ENCODE peak calls at places on chromosome 10, in eight cellular contexts. B, V, C, G, Q, I, R and M are unnamed samples.
A peak's percentile ranks its signal among the peaks of the same experiment; 100 is the strongest.

GRCh38 chr10:64394744-64395143 is 873.5 kb downstream of the REEP3 start:
- DNase-seq in G (no peak), R (no peak), V (no peak), C (no peak), I (no peak), Q (no peak), B (no peak), M (no peak)

GRCh38 chr10:99467236-99467999 is 37.0 kb upstream of the GOT1 start:
- DNase-seq in B (no peak), G (no peak), V (no peak), R (no peak), Q (no peak), I (no peak), C (no peak), M (no peak)

GRCh38 chr10:87818505-87819273 is 663 bp upstream of the ATAD1 start:
- DNase-seq in R (peak; percentile 29), Q (no peak), B (peak; percentile 51), G (peak; percentile 30), V (peak; percentile 30), I (peak; percentile 25), C (no peak), M (peak; percentile 34)

GRCh38 chr10:77157248-77158019 is 480.2 kb downstream of the KCNMA1 start:
- DNase-seq in Q (no peak), V (no peak), C (no peak), R (no peak), G (no peak), B (no peak), I (no peak), M (no peak)

GRCh38 chr10:86757110-86757790 is 831 bp downstream of the BMPR1A start:
- DNase-seq in C (peak; percentile 45), V (peak; percentile 44), I (peak; percentile 60), B (peak; percentile 46), R (peak; percentile 66), G (peak; percentile 59), Q (peak; percentile 38), M (peak; percentile 66)

GRCh38 chr10:94205370-94205930 is 157.3 kb downstream of the NOC3L start:
- DNase-seq in Q (no peak), C (no peak), R (no peak), V (peak; percentile 30), I (no peak), G (no peak), B (no peak), M (no peak)

GRCh38 chr10:11516419-11516721 is 95.1 kb downstream of the USP6NL start:
- DNase-seq in I (no peak), V (no peak), R (no peak), B (no peak), C (no peak), G (no peak), Q (no peak), M (no peak)

GRCh38 chr10:88372881-88373592 is 210.1 kb downstream of the RNLS start:
- DNase-seq in G (no peak), V (no peak), I (no peak), C (no peak), R (no peak), Q (no peak), B (no peak), M (no peak)

GRCh38 chr10:470339-471003 is 219.0 kb downstream of the DIP2C start:
- DNase-seq in R (no peak), C (no peak), G (no peak), V (no peak), I (no peak), Q (no peak), B (peak; percentile 9), M (no peak)

GRCh38 chr10:102802920-102803534 is 34.2 kb downstream of the CYP17A1 start:
- DNase-seq in G (no peak), B (no peak), I (peak; percentile 62), R (peak; percentile 44), V (no peak), Q (peak; percentile 61), C (no peak), M (no peak)

GRCh38 chr10:46329690-46330016 is 42.9 kb downstream of the ANTXRL start:
- DNase-seq in R (no peak), Q (no peak), B (no peak), I (no peak), C (no peak), G (no peak), V (no peak), M (no peak)

DNA sequence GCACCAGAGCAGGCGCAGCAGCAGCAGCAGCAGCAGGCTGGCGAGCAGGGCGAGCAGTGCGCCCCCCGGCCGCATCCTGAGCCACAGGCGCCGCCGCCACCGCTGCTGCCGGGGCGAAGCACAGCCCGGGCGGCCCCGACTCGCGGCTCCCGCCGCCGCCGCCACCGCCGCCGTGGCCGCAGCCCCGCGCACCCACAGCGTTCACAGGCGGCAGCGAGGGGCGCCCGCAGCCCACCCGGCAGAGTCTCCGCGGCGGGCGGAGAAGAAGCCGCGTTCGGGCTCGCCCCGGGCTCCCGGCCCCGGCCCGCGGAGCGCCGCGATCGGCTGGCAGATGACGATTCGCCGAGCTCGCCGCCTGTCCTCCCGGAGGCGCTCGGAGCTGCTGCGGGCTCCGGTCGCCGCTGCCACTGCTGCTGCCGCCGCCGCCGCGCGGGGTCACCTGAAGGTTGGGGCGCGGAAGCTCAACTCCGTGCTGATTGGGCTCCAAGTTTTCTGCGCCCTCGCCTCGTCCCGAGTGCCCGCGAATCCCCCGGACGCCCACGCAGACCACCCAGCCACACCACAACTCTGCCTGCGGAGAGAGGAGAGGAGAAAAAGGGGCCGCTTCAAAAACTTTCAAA is at the start of gene ST8SIA6:
- DNase-seq in B (peak; percentile 77), Q (peak; percentile 21), G (peak; percentile 58), R (peak; percentile 30), I (no peak), V (peak; percentile 21), C (peak; percentile 62), M (peak; percentile 34)
- TF ChIP-seq POLR2A in B (no peak), Q (no peak), G (no peak), R (no peak), I (no peak), V (no peak), C (peak; percentile 37), M (no peak)

GRCh38 chr10:29028486-29028885 is 260.4 kb upstream of the LYZL1 start:
- DNase-seq in B (no peak), R (no peak), Q (no peak), G (no peak), V (no peak), I (no peak), C (no peak), M (no peak)

GRCh38 chr10:29023678-29024077 is 265.2 kb upstream of the LYZL1 start:
- DNase-seq in B (no peak), I (no peak), G (no peak), Q (no peak), R (no peak), C (no peak), V (no peak), M (no peak)

GRCh38 chr10:29022513-29022912 is 266.4 kb upstream of the LYZL1 start:
- DNase-seq in G (no peak), R (no peak), B (no peak), Q (no peak), I (no peak), V (no peak), C (no peak), M (no peak)

GRCh38 chr10:29026802-29027201 is 262.1 kb upstream of the LYZL1 start:
- DNase-seq in R (no peak), G (no peak), V (no peak), C (no peak), B (no peak), Q (no peak), I (no peak), M (no peak)

DNA sequence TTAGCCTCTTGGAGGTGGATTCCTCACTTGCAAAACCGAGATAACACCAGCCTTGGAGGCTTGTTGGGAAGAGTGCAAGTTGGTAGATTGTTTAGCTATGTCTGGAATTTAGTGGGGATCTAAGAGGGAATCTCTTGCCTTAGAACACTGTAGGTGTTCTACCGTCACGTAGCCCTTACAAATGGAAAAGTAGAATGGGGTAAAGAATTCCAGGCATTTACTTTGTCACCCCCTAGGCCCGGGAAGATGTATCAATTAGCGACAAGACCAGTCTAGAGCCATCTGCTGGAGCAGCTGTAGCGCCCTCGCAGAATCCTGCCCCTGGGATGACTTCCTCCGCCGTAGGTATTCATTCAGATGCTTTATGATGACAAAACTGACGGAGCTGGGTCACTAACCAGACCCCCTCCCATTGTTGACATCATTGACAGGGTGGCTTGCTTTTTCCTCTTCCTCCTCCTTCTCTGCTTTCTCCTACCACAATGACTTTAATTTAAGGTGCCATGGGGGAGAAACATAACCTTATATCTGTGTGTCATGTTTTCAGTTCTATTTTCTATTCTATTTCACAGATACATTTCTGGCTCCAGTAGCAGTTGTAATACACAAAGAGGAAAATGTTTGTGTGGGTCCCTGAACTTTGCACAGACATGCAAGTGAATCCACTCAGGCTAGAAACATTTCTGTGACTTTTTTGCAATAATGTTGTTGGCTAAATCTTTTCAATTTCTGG is 262.6 kb upstream of the LYZL1 start:
- DNase-seq in Q (no peak), C (no peak), B (no peak), I (no peak), R (no peak), V (no peak), G (no peak), M (no peak)
- TF ChIP-seq CTCF in Q (no peak), C (no peak), B (peak; percentile 8), I (no peak), R (no peak), V (no peak), G (no peak), M (no peak)

DNA sequence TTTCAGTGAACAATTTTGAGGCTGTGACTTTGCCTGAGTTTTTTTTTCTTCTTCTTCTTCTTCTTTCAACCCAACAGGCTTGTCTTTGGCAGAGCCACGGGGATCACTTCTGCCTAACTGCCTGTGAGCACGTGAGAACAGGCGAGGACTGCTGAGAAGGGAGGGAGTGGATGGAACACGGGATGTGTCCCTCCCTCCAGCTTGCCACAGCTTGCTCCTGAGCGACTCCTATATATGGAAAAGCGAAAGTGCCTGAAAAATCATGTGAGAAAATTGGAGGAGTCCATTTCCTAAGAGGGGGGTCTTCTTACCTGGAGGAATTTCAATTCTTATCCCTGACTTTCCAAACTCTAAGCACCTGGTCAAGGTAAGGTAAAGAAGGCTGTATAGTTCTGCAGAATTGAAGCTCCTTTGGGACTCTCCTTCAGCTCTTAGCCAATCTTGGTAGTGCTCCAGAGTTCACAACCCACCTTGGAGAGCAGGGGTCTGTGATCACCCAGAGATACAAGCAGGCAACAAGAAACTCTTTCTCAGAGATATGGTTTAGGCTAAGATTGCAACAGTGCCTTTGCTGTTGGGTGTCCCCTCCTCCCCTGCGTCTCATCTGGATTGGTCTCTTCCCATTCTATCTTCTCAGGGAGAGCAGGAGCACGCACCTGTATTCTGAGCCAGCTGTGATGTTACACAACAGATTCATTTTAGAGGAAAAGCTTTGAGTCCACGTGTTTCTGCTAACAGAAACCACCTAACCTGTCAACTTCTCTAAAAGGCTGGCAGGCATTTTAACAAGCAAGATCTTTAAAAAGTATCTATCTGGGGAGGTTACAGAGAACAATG is at the start of gene MAT1A:
- DNase-seq in Q (peak; percentile 73), V (peak; percentile 77), G (no peak), R (peak; percentile 46), C (no peak), B (peak; percentile 30), I (no peak), M (peak; percentile 77)
- TF ChIP-seq POLR2A in Q (no peak), V (peak; percentile 19), G (no peak), R (no peak), C (no peak), B (no peak), I (no peak), M (no peak)

DNA sequence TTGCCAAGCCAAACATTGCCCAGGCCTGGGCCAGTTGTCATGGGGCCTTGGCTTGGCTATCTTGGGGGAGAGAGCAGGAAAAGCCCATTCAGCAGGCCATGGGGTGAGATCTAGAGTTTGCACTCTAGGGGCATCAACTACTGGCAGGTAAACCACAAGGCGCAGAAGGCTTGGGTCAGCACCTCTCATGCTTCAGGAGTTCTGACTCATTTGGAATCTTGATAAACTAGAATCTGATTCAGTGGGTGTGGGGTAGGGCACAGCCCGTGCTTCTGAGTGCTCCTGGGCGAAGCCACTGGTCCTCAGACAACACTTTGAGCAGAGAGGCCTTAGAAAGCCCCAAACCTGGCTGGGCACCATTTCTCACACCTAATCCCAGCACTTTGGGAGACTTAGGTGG is 81.1 kb downstream of the RGS10 start:
- DNase-seq in C (peak; percentile 18), Q (no peak), B (no peak), I (no peak), G (no peak), R (no peak), V (no peak), M (no peak)
- TF ChIP-seq CTCF in C (no peak), Q (no peak), B (no peak), I (no peak), G (no peak), R (no peak), V (no peak), M (no peak)